ENCODE peak calls at places on chromosomes 7 and 10, in six cellular contexts. G, W, B, U, L and H are unnamed samples.

GRCh38 chr10:451021-451471 is 238.4 kb downstream of the DIP2C start:
- DNase-seq in G (peak; percentile 82), W (peak; percentile 30), B (peak; percentile 38), U (no peak), L (no peak), H (no peak)

GRCh38 chr7:45902820-45903219 is 14.5 kb downstream of the IGFBP1 start:
- DNase-seq in G (no peak), W (no peak), B (no peak), U (no peak), L (no peak), H (no peak)

GRCh38 chr7:45689011-45689796 is 115.0 kb downstream of the ADCY1 start:
- DNase-seq in G (peak; percentile 46), W (no peak), B (no peak), U (peak; percentile 90), L (no peak), H (peak; percentile 84)

GRCh38 chr7:86968618-86969017 is 90.8 kb downstream of the ELAPOR2 start:
- DNase-seq in G (no peak), W (no peak), B (no peak), U (no peak), L (no peak), H (no peak)

GRCh38 chr10:77188511-77188910 is 449.1 kb downstream of the KCNMA1 start:
- DNase-seq in G (no peak), W (no peak), B (no peak), U (peak; percentile 59), L (no peak), H (no peak)

GRCh38 chr7:155489862-155490696 is 32.1 kb downstream of the EN2 start:
- DNase-seq in G (no peak), W (no peak), B (no peak), U (peak; percentile 13), L (no peak), H (peak; percentile 59)

GRCh38 chr7:48255046-48255445 is 83.8 kb downstream of the ABCA13 start:
- DNase-seq in G (no peak), W (no peak), B (no peak), U (peak; percentile 71), L (no peak), H (no peak)

GRCh38 chr10:4008676-4009382 is 223.8 kb upstream of the KLF6 start:
- DNase-seq in G (no peak), W (no peak), B (no peak), U (peak; percentile 68), L (no peak), H (no peak)

GRCh38 chr7:121369462-121369861 is 26.6 kb downstream of the FAM3C start:
- DNase-seq in G (peak; percentile 47), W (no peak), B (no peak), U (peak; percentile 52), L (peak; percentile 52), H (no peak)